ENCODE peak calls at places on chromosome 7, in four cellular contexts. One of them, this sample, is unnamed.

GRCh38 chr7:88546808-88547207 is 212.7 kb upstream of the ZNF804B start:
- DNase-seq in astrocyte: no peak
- DNase-seq in mammary epithelial cell: peak; percentile 39
- DNase-seq in GM23248: peak; percentile 15
- DNase-seq in this sample: no peak

GRCh38 chr7:157819517-157819807 is 482.7 kb downstream of the DNAJB6 start:
- DNase-seq in astrocyte: no peak
- DNase-seq in mammary epithelial cell: no peak
- DNase-seq in GM23248: no peak
- DNase-seq in this sample: no peak

GRCh38 chr7:132755538-132756481 is 179.5 kb upstream of the PLXNA4 start:
- DNase-seq in astrocyte: no peak
- DNase-seq in mammary epithelial cell: peak; percentile 7
- DNase-seq in GM23248: peak; percentile 25
- DNase-seq in this sample: no peak

GRCh38 chr7:41993173-41993867 is 243.7 kb downstream of the GLI3 start:
- DNase-seq in astrocyte: peak; percentile 70
- DNase-seq in mammary epithelial cell: no peak
- DNase-seq in GM23248: peak; percentile 52
- DNase-seq in this sample: no peak

GRCh38 chr7:139893999-139894398 is 64.9 kb downstream of the TBXAS1 start:
- DNase-seq in astrocyte: no peak
- DNase-seq in mammary epithelial cell: no peak
- DNase-seq in GM23248: no peak
- DNase-seq in this sample: no peak

GRCh38 chr7:6536262-6536770 is 14.9 kb downstream of the GRID2IP start:
- DNase-seq in astrocyte: no peak
- DNase-seq in mammary epithelial cell: no peak
- DNase-seq in GM23248: no peak
- DNase-seq in this sample: no peak

GRCh38 chr7:134513169-134513752 is 14.1 kb upstream of the AKR1B10 start:
- DNase-seq in astrocyte: no peak
- DNase-seq in mammary epithelial cell: peak; percentile 75
- DNase-seq in GM23248: peak; percentile 81
- DNase-seq in this sample: no peak

GRCh38 chr7:1112109-1112508 is 24.2 kb downstream of the GPER1 start:
- DNase-seq in astrocyte: no peak
- DNase-seq in mammary epithelial cell: no peak
- DNase-seq in GM23248: no peak
- DNase-seq in this sample: no peak

GRCh38 chr7:95865716-95866371 is 93.5 kb downstream of the DYNC1I1 start:
- DNase-seq in astrocyte: peak; percentile 10
- DNase-seq in mammary epithelial cell: no peak
- DNase-seq in GM23248: peak; percentile 52
- DNase-seq in this sample: no peak

GRCh38 chr7:40881405-40881926 is 746.7 kb downstream of the SUGCT start:
- DNase-seq in astrocyte: no peak
- DNase-seq in mammary epithelial cell: no peak
- DNase-seq in GM23248: no peak
- DNase-seq in this sample: no peak

GRCh38 chr7:130733866-130734524 is at the start of gene KLF14:
- DNase-seq in astrocyte: no peak
- DNase-seq in mammary epithelial cell: peak; percentile 19
- DNase-seq in GM23248: peak; percentile 66
- DNase-seq in this sample: no peak

GRCh38 chr7:99029481-99030144 is 114.3 kb downstream of the SMURF1 start:
- DNase-seq in astrocyte: no peak
- DNase-seq in mammary epithelial cell: no peak
- DNase-seq in GM23248: peak; percentile 8
- DNase-seq in this sample: no peak

GRCh38 chr7:2384354-2385243 is 18.8 kb upstream of the CHST12 start:
- DNase-seq in astrocyte: no peak
- DNase-seq in mammary epithelial cell: no peak
- DNase-seq in GM23248: no peak
- DNase-seq in this sample: no peak

GRCh38 chr7:40306596-40306995 is 171.8 kb downstream of the SUGCT start:
- DNase-seq in astrocyte: peak; percentile 78
- DNase-seq in mammary epithelial cell: peak; percentile 62
- DNase-seq in GM23248: peak; percentile 47
- DNase-seq in this sample: no peak

GRCh38 chr7:137952406-137952805 is 49.5 kb downstream of the CREB3L2 start:
- DNase-seq in astrocyte: no peak
- DNase-seq in mammary epithelial cell: no peak
- DNase-seq in GM23248: no peak
- DNase-seq in this sample: no peak

GRCh38 chr7:122672536-122672935 is 26.4 kb downstream of the RNF133 start:
- DNase-seq in astrocyte: no peak
- DNase-seq in mammary epithelial cell: no peak
- DNase-seq in GM23248: no peak
- DNase-seq in this sample: no peak

GRCh38 chr7:114922151-114922651 is 307 bp downstream of the MDFIC start:
- DNase-seq in astrocyte: no peak
- DNase-seq in mammary epithelial cell: peak; percentile 39
- DNase-seq in GM23248: peak; percentile 90
- DNase-seq in this sample: no peak

GRCh38 chr7:121442845-121443244 is 46.7 kb upstream of the FAM3C start:
- DNase-seq in astrocyte: no peak
- DNase-seq in mammary epithelial cell: peak; percentile 84
- DNase-seq in GM23248: no peak
- DNase-seq in this sample: peak; percentile 62

GRCh38 chr7:74420006-74420405 is 33.7 kb upstream of the GTF2IRD1 start:
- DNase-seq in astrocyte: no peak
- DNase-seq in mammary epithelial cell: no peak
- DNase-seq in GM23248: no peak
- DNase-seq in this sample: no peak

GRCh38 chr7:74418538-74418937 is 35.2 kb upstream of the GTF2IRD1 start:
- DNase-seq in astrocyte: no peak
- DNase-seq in mammary epithelial cell: no peak
- DNase-seq in GM23248: no peak
- DNase-seq in this sample: no peak

GRCh38 chr7:74412603-74413002 is 41.1 kb upstream of the GTF2IRD1 start:
- DNase-seq in astrocyte: no peak
- DNase-seq in mammary epithelial cell: no peak
- DNase-seq in GM23248: peak; percentile 27
- DNase-seq in this sample: no peak

GRCh38 chr7:74417419-74417971 is 36.2 kb upstream of the GTF2IRD1 start:
- DNase-seq in astrocyte: peak; percentile 31
- DNase-seq in mammary epithelial cell: peak; percentile 33
- DNase-seq in GM23248: peak; percentile 75
- DNase-seq in this sample: peak; percentile 5

DNA sequence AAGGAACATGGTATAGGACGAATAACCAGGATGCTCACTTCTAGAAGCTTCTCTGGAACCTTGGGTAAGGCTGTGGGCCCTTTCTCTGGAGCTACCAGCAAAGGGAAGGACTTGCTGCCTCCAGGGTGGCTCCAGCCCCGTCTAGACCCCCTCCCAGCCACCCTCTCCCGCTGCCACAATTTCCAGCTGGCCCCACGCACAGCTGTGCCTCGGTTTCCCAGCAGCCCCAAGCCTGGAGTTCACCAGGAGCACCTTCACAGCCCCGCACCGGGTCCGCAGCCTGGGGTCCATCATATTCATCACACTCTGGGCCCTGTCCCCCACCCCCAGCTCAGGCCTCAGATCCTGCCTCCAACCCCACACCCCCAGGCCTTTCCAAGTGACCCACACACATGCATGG is 35.6 kb upstream of the GTF2IRD1 start:
- DNase-seq in astrocyte: no peak
- DNase-seq in mammary epithelial cell: no peak
- DNase-seq in GM23248: no peak
- DNase-seq in this sample: no peak
- H2AFZ ChIP-seq in astrocyte: no peak overlapping the region
- H2AFZ ChIP-seq in mammary epithelial cell: no peak overlapping the region
- H2AFZ ChIP-seq in GM23248: no peak overlapping the region
- H2AFZ ChIP-seq in this sample: no peak overlapping the region

GRCh38 chr7:17233643-17234397 is 64.6 kb upstream of the AHR start:
- DNase-seq in astrocyte: no peak
- DNase-seq in mammary epithelial cell: no peak
- DNase-seq in GM23248: peak; percentile 29
- DNase-seq in this sample: no peak

GRCh38 chr7:17230099-17230807 is 68.2 kb upstream of the AHR start:
- DNase-seq in astrocyte: no peak
- DNase-seq in mammary epithelial cell: no peak
- DNase-seq in GM23248: no peak
- DNase-seq in this sample: no peak

GRCh38 chr7:17236603-17237002 is 61.8 kb upstream of the AHR start:
- DNase-seq in astrocyte: peak; percentile 38
- DNase-seq in mammary epithelial cell: peak; percentile 44
- DNase-seq in GM23248: peak; percentile 30
- DNase-seq in this sample: no peak

GRCh38 chr7:17236161-17236560 is 62.3 kb upstream of the AHR start:
- DNase-seq in astrocyte: no peak
- DNase-seq in mammary epithelial cell: no peak
- DNase-seq in GM23248: no peak
- DNase-seq in this sample: no peak

DNA sequence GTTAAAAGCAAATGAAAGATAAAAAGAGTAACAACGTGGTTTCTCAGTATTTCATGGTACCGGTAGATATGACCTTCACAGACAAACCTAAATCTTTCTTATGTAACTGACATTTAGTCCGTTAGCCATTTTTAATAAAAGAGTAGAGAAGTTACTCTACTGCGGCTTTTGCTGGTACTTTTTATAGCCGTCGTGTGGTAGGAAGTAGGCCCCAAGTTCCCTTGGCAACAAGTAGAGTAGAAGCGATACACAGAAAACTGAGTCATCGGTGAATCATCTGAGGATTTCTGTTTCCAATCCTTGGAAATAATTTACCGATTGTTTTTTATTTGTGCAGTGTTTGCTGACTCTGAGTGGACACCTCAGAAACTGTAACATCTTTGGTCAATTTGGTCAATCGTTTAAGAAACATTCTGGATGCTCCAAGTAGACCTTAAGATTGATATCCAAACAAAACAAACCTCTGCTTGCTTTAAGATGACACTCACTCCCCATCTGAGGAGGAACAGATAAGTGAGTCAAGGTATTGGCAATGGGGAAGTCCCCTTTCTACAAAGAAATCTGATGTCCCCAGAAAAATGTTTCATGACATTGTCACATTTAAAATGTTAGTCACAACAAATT is 63.9 kb upstream of the AHR start:
- DNase-seq in astrocyte: peak; percentile 96
- DNase-seq in mammary epithelial cell: peak; percentile 85
- DNase-seq in GM23248: peak; percentile 98
- DNase-seq in this sample: no peak
- H2AFZ ChIP-seq in astrocyte: peak overlapping the region; percentile 75
- H2AFZ ChIP-seq in mammary epithelial cell: peak overlapping the region; percentile 54
- H2AFZ ChIP-seq in GM23248: peak overlapping the region; percentile 95
- H2AFZ ChIP-seq in this sample: peak overlapping the region; percentile 74

GRCh38 chr7:22361320-22361719 is 4.4 kb upstream of the RAPGEF5 start:
- DNase-seq in astrocyte: no peak
- DNase-seq in mammary epithelial cell: no peak
- DNase-seq in GM23248: no peak
- DNase-seq in this sample: no peak
- H2AFZ ChIP-seq in astrocyte: no peak overlapping the region
- H2AFZ ChIP-seq in mammary epithelial cell: no peak overlapping the region
- H2AFZ ChIP-seq in GM23248: no peak overlapping the region
- H2AFZ ChIP-seq in this sample: no peak overlapping the region

GRCh38 chr7:102253076-102253972 is 33.3 kb upstream of the SH2B2 start:
- DNase-seq in astrocyte: no peak
- DNase-seq in mammary epithelial cell: no peak
- DNase-seq in GM23248: no peak
- DNase-seq in this sample: no peak
- H2AFZ ChIP-seq in astrocyte: no peak overlapping the region
- H2AFZ ChIP-seq in mammary epithelial cell: no peak overlapping the region
- H2AFZ ChIP-seq in GM23248: no peak overlapping the region
- H2AFZ ChIP-seq in this sample: no peak overlapping the region

GRCh38 chr7:48089415-48089975 is 430 bp downstream of the UPP1 start:
- DNase-seq in astrocyte: no peak
- DNase-seq in mammary epithelial cell: no peak
- DNase-seq in GM23248: peak; percentile 52
- DNase-seq in this sample: no peak
- H2AFZ ChIP-seq in astrocyte: peak overlapping the region; percentile 80
- H2AFZ ChIP-seq in mammary epithelial cell: no peak overlapping the region
- H2AFZ ChIP-seq in GM23248: peak overlapping the region; percentile 71
- H2AFZ ChIP-seq in this sample: peak overlapping the region; percentile 19

GRCh38 chr7:117873933-117874530 is 791 bp upstream of the CTTNBP2 start:
- DNase-seq in astrocyte: no peak
- DNase-seq in mammary epithelial cell: no peak
- DNase-seq in GM23248: no peak
- DNase-seq in this sample: no peak
- H2AFZ ChIP-seq in astrocyte: peak overlapping the region; percentile 78
- H2AFZ ChIP-seq in mammary epithelial cell: peak overlapping the region; percentile 98
- H2AFZ ChIP-seq in GM23248: peak overlapping the region; percentile 67
- H2AFZ ChIP-seq in this sample: peak overlapping the region; percentile 78

This sample was measured in keratinocyte.